ENCODE peak calls at places on chromosomes 4 and X, in six cellular contexts. S is skeletal muscle cell; G is GM12865; O is HEK293T; V is CD4-positive, CD25-positive, alpha-beta regulatory T cell; Z is AG08396. X is an unnamed sample.

GRCh38 chr4:145755802-145756201 is 75.9 kb downstream of the C4orf51 start:
- DNase-seq in S (no peak), G (no peak), O (no peak), V (no peak), Z (no peak), X (no peak)

GRCh38 chr4:48578132-48578964 is 88.3 kb downstream of the ZAR1 start:
- DNase-seq in S (peak), G (peak), O (peak), V (peak), Z (peak), X (peak)

GRCh38 chr4:2850966-2851782 is 7.5 kb downstream of the ADD1 start:
- DNase-seq in S (no peak), G (peak), O (no peak), V (no peak), Z (no peak), X (no peak)

GRCh38 chrX:135985123-135985973 is at the start of gene SLC9A6:
- DNase-seq in S (no peak), G (peak), O (peak), V (peak), Z (peak), X (peak)

GRCh38 chr4:185682236-185682635 is 129.8 kb downstream of the SORBS2 start:
- DNase-seq in S (peak), G (no peak), O (no peak), V (no peak), Z (peak), X (no peak)

GRCh38 chrX:15507005-15507404 is 6.4 kb downstream of the BMX start:
- DNase-seq in S (no peak), G (no peak), O (no peak), V (no peak), Z (no peak), X (no peak)

GRCh38 chr4:4614925-4615678 is 73.3 kb upstream of the STX18 start:
- DNase-seq in S (no peak), G (no peak), O (no peak), V (no peak), Z (peak), X (peak)

GRCh38 chrX:20461576-20461975 is 194.9 kb upstream of the RPS6KA3 start:
- DNase-seq in S (peak), G (no peak), O (no peak), V (no peak), Z (peak), X (no peak)

GRCh38 chr4:147339116-147339515 is 141.8 kb upstream of the EDNRA start:
- DNase-seq in S (no peak), G (no peak), O (no peak), V (no peak), Z (no peak), X (no peak)

GRCh38 chrX:72348247-72348979 is 42.7 kb upstream of the CITED1 start:
- DNase-seq in S (no peak), G (no peak), O (no peak), V (no peak), Z (no peak), X (peak)

GRCh38 chr4:54368861-54369260 is 139.8 kb downstream of the PDGFRA start:
- DNase-seq in S (no peak), G (no peak), O (no peak), V (no peak), Z (peak), X (no peak)

GRCh38 chr4:1991087-1991486 is 17.7 kb downstream of the NELFA start:
- DNase-seq in S (no peak), G (no peak), O (no peak), V (no peak), Z (no peak), X (peak)

GRCh38 chr4:74005528-74005927 is 7.1 kb upstream of the CXCL5 start:
- DNase-seq in S (no peak), G (no peak), O (no peak), V (no peak), Z (no peak), X (no peak)

GRCh38 chr4:185211035-185211434 is 1.6 kb downstream of the SNX25 start:
- DNase-seq in S (no peak), G (peak), O (no peak), V (no peak), Z (no peak), X (peak)

GRCh38 chr4:2934077-2934812 is 29.0 kb downstream of the NOP14 start:
- DNase-seq in S (no peak), G (peak), O (peak), V (peak), Z (peak), X (peak)

GRCh38 chrX:21691512-21692018 is 33.4 kb upstream of the KLHL34 start:
- DNase-seq in S (no peak), G (no peak), O (no peak), V (no peak), Z (no peak), X (no peak)

X was measured in testis.